ENCODE peak calls at places on chromosomes 11 and 22, in five cellular contexts. H, P, M, G and V are unnamed samples.

GRCh38 chr11:10481567-10482349 is 26.7 kb downstream of the AMPD3 start:
- DNase-seq in H (peak), P (no peak), M (no peak), G (no peak), V (no peak)

GRCh38 chr11:14858404-14858803 is 33.6 kb downstream of the CYP2R1 start:
- DNase-seq in H (no peak), P (no peak), M (no peak), G (no peak), V (no peak)

GRCh38 chr11:118634435-118635236 is 27.2 kb downstream of the PHLDB1 start:
- DNase-seq in H (peak), P (peak), M (peak), G (peak), V (no peak)

GRCh38 chr11:120801801-120802689 is 221.9 kb upstream of the TBCEL start:
- DNase-seq in H (peak), P (peak), M (peak), G (peak), V (no peak)

GRCh38 chr11:118295834-118296454 is 8.6 kb upstream of the CD3E start:
- DNase-seq in H (peak), P (no peak), M (peak), G (no peak), V (no peak)

GRCh38 chr22:20792221-20792965 is 18.5 kb downstream of the SERPIND1 start:
- DNase-seq in H (no peak), P (no peak), M (no peak), G (no peak), V (no peak)

GRCh38 chr11:59062602-59063529 is 23.2 kb upstream of the GLYATL1B start:
- DNase-seq in H (no peak), P (peak), M (no peak), G (no peak), V (no peak)

GRCh38 chr11:91124363-91124762 is 901.5 kb upstream of the CHORDC1 start:
- DNase-seq in H (no peak), P (no peak), M (no peak), G (no peak), V (no peak)

GRCh38 chr11:554428-554823 is 6.1 kb downstream of the LMNTD2 start:
- DNase-seq in H (no peak), P (no peak), M (no peak), G (no peak), V (no peak)

GRCh38 chr11:10387209-10388083 is 67.6 kb upstream of the AMPD3 start:
- DNase-seq in H (peak), P (no peak), M (no peak), G (no peak), V (no peak)

GRCh38 chr11:12448131-12448939 is 71.0 kb downstream of the PARVA start:
- DNase-seq in H (no peak), P (no peak), M (no peak), G (no peak), V (no peak)

GRCh38 chr22:43226368-43226979 is 39.5 kb upstream of the TTLL12 start:
- DNase-seq in H (peak), P (peak), M (peak), G (peak), V (no peak)

GRCh38 chr11:121566279-121567168 is 113.8 kb upstream of the SORL1-AS1 start:
- DNase-seq in H (no peak), P (no peak), M (no peak), G (no peak), V (no peak)

GRCh38 chr22:39839917-39840510 is 53.5 kb downstream of the ENTHD1 start:
- DNase-seq in H (no peak), P (no peak), M (no peak), G (peak), V (peak)

GRCh38 chr11:3878036-3878584 is 22.6 kb downstream of the STIM1 start:
- DNase-seq in H (no peak), P (no peak), M (no peak), G (no peak), V (no peak)

GRCh38 chr11:26583550-26583949 is 11.5 kb upstream of the MUC15 start:
- DNase-seq in H (no peak), P (no peak), M (no peak), G (no peak), V (no peak)

GRCh38 chr11:76652989-76653673 is 17.4 kb downstream of the LRRC32 start:
- DNase-seq in H (no peak), P (no peak), M (no peak), G (no peak), V (no peak)

GRCh38 chr22:49321477-49322055 is 506.1 kb downstream of the BRD1 start:
- DNase-seq in H (no peak), P (peak), M (no peak), G (no peak), V (no peak)

GRCh38 chr11:73149105-73149504 is 7.0 kb upstream of the FCHSD2 start:
- DNase-seq in H (no peak), P (no peak), M (no peak), G (no peak), V (no peak)

GRCh38 chr11:110447897-110448522 is 18.3 kb downstream of the FDX1 start:
- DNase-seq in H (no peak), P (no peak), M (no peak), G (no peak), V (no peak)

GRCh38 chr22:22877523-22878210 is 9.9 kb upstream of the IGLL5 start:
- DNase-seq in H (peak), P (peak), M (peak), G (peak), V (no peak)

GRCh38 chr22:49398115-49398514 is 429.6 kb downstream of the BRD1 start:
- DNase-seq in H (no peak), P (no peak), M (no peak), G (no peak), V (no peak)

GRCh38 chr22:35601743-35602633 is 15.1 kb downstream of the MB start:
- DNase-seq in H (peak), P (no peak), M (no peak), G (no peak), V (no peak)

GRCh38 chr11:86443415-86443814 is 68.7 kb downstream of the CCDC81 start:
- DNase-seq in H (no peak), P (no peak), M (no peak), G (no peak), V (no peak)

GRCh38 chr11:58576792-58577440 is 1.3 kb upstream of the LPXN start:
- DNase-seq in H (peak), P (peak), M (peak), G (peak), V (no peak)

GRCh38 chr11:94577841-94578240 is 10.7 kb downstream of the PIWIL4 start:
- DNase-seq in H (no peak), P (no peak), M (no peak), G (no peak), V (no peak)

GRCh38 chr11:61522881-61523280 is 14.3 kb downstream of the LRRC10B start:
- DNase-seq in H (no peak), P (no peak), M (no peak), G (no peak), V (no peak)

GRCh38 chr11:67393437-67393836 is 1.7 kb downstream of the RAD9A start:
- DNase-seq in H (no peak), P (no peak), M (no peak), G (no peak), V (no peak)
- TF ChIP-seq MXI1 in H (no peak), P (no peak), M (no peak), G (no peak), V (no peak)

DNA sequence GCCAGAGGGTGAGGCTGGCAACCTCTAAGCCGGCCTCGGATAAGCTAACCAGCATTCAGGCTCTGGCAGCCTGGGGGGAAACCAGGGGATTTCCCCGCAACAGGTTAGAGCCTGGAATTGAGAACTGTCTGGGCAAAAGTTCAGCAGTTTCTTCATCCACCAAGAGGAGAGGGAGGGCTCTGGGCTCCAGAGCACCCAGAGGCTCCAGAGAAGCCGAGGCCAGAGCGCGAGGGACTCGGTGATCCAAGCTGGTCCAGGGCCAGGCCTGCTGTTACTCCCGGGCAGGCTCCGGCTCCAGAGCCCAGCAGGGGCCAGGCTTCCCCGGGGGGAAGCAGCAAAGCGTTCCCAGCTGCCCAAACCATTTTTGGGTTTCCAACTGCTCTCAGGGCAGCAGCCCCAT is 13.3 kb upstream of the SH3BP1 start:
- DNase-seq in H (peak), P (no peak), M (no peak), G (no peak), V (no peak)
- TF ChIP-seq MXI1 in H (no peak), P (no peak), M (no peak), G (no peak), V (no peak)

GRCh38 chr22:32746715-32747114 is 54.8 kb upstream of the TIMP3 start:
- DNase-seq in H (no peak), P (no peak), M (no peak), G (no peak), V (no peak)

GRCh38 chr22:32744560-32744959 is 56.9 kb upstream of the TIMP3 start:
- DNase-seq in H (no peak), P (no peak), M (no peak), G (no peak), V (no peak)

GRCh38 chr22:32747588-32747987 is 53.9 kb upstream of the TIMP3 start:
- DNase-seq in H (no peak), P (no peak), M (no peak), G (no peak), V (no peak)

GRCh38 chr22:32745996-32746322 is 55.5 kb upstream of the TIMP3 start:
- DNase-seq in H (no peak), P (no peak), M (no peak), G (no peak), V (no peak)

DNA sequence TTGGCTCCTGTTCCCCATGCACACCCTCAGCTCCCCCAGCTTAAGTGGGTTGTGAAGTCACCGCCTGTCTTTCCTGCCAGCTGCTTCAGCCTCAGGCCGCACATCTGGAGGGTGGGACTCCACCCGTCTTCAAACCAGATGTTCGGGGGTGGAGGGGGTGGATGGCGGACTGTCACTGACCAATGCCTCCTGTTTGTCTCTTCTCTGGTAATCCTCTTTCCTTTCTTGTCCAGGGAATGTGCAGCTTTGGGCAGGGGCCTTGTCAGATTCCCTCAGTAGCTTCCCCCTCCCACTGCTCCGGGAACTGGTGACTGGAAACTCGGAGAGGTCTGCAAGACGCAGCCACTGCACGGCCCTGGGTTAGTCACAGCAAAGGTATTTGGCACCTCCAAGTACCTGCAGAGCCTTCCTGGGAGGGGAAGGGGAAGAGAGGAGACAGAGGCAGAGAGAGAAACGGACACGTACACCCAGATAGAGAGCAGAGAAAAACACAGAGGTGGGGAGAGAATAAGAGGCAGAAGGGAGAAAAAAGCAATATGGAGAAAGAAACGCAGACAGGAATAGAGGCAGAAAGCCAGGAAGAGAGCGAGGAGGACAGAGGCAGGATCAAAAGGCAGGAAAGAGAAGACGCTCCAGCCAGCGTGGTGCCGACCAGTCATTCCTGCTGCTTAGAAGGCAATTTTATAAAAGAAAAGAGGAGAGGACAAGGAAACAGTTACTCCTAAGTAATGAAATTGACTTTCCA is 56.1 kb upstream of the TIMP3 start:
- DNase-seq in H (peak), P (peak), M (no peak), G (no peak), V (no peak)
- TF ChIP-seq MXI1 in H (no peak), P (no peak), M (no peak), G (no peak), V (no peak)

GRCh38 chr11:99911116-99911515 is 776.0 kb upstream of the ARHGAP42 start:
- DNase-seq in H (no peak), P (no peak), M (no peak), G (no peak), V (no peak)

GRCh38 chr11:99920956-99921355 is 766.1 kb upstream of the ARHGAP42 start:
- DNase-seq in H (no peak), P (no peak), M (no peak), G (no peak), V (no peak)

GRCh38 chr11:99918761-99919160 is 768.3 kb upstream of the ARHGAP42 start:
- DNase-seq in H (no peak), P (no peak), M (no peak), G (no peak), V (no peak)

GRCh38 chr11:99916078-99916477 is 771.0 kb upstream of the ARHGAP42 start:
- DNase-seq in H (no peak), P (no peak), M (no peak), G (no peak), V (no peak)
- TF ChIP-seq MXI1 in H (no peak), P (no peak), M (no peak), G (no peak), V (no peak)

DNA sequence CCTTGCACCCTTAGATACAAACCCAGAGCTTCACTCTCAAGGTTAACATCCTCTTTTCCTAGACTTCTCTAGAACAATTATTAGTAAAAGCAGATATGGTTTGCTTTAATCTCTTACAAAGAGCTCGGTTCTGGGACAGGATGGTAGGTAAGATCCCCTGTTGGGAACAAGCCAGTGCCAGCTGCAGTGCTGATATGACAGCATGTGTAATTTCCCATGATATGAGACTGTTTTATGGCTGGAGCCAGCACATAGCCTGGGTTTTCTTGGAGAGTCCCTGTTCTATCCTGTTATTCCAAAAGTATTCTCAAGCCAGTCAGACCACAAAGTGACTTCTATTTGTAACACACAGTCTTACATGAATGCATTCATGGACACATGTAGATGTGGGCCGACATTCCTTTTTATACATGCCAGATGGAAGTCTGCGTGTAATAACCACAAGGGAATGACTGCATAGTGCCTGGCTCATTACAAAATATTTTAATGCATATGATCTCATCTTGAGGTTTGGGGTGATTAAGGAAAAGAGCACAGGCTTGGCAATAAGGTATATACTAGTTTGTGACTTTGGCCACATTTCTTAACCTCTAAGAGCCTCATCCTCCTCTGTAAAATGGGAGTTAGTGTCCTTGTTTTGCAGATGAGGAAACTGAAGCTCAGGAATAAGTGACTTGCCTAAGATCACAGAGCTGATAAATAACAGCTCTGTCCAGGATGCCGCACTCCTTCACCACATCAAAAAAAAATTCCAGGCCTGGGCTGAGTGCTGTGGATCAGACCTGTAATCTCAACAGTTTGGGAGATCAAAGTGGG is 21.8 kb downstream of the CLMP start:
- DNase-seq in H (peak), P (no peak), M (no peak), G (no peak), V (no peak)
- TF ChIP-seq MXI1 in H (peak), P (no peak), M (no peak), G (no peak), V (no peak)

DNA sequence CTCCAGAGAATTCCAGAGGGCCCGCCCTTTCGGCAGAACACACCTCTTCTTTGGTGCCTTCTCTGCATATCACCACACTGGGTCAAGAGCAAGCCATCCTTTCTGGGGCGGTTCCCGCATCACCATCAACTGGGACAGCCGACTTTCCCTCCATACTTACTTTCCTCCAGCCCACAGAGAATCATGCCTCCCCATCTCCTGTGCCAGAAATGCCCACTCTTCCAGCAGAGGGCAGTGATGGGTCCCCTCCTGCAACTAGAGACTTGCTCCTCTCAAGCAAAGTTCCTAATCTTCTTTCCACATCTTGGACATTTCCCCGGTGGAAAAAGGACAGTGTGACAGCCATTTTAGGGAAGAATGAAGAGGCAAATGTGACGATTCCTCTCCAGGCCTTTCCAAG is 157.7 kb downstream of the C11orf91 start:
- DNase-seq in H (peak), P (peak), M (peak), G (peak), V (no peak)
- TF ChIP-seq MXI1 in H (no peak), P (no peak), M (no peak), G (no peak), V (no peak)

GRCh38 chr11:70710192-70710965 is 312.1 kb downstream of the CTTN start:
- DNase-seq in H (no peak), P (no peak), M (no peak), G (no peak), V (no peak)

GRCh38 chr11:70705097-70705496 is 306.8 kb downstream of the CTTN start:
- DNase-seq in H (no peak), P (no peak), M (no peak), G (no peak), V (no peak)

GRCh38 chr11:70705930-70706329 is 307.6 kb downstream of the CTTN start:
- DNase-seq in H (no peak), P (no peak), M (no peak), G (no peak), V (no peak)

GRCh38 chr11:70709596-70709995 is 311.3 kb downstream of the CTTN start:
- DNase-seq in H (no peak), P (no peak), M (no peak), G (no peak), V (no peak)

GRCh38 chr11:70707821-70708220 is 309.5 kb downstream of the CTTN start:
- DNase-seq in H (no peak), P (no peak), M (no peak), G (no peak), V (no peak)
- TF ChIP-seq MXI1 in H (no peak), P (no peak), M (no peak), G (no peak), V (no peak)